ENCODE peak calls at places on chromosomes 6 and 20, in five cellular contexts. Y, H, T, D and E are unnamed samples.

GRCh38 chr20:48813930-48814546 is 13.8 kb downstream of the PREX1 start:
- DNase-seq in Y (no peak), T (no peak), H (no peak), D (no peak), E (no peak)

GRCh38 chr6:24448828-24449525 is 40.4 kb downstream of the GPLD1 start:
- DNase-seq in D (no peak), T (no peak), H (no peak), Y (peak), E (no peak)

GRCh38 chr20:50464026-50464724 is 46.0 kb upstream of the PTPN1 start:
- DNase-seq in Y (peak), D (peak), T (peak), H (peak), E (no peak)

GRCh38 chr6:46781478-46782378 is 11.5 kb upstream of the MEP1A start:
- DNase-seq in H (no peak), T (peak), Y (peak), D (peak), E (peak)

GRCh38 chr20:50222568-50223320 is 32.1 kb downstream of the CEBPB start:
- DNase-seq in Y (no peak), T (no peak), H (no peak), D (no peak), E (no peak)

GRCh38 chr6:135030056-135030473 is 24.6 kb downstream of the HBS1L start:
- DNase-seq in H (no peak), T (no peak), D (no peak), Y (no peak), E (no peak)

GRCh38 chr6:128806274-128806673 is 76.7 kb upstream of the LAMA2 start:
- DNase-seq in D (no peak), H (peak), T (peak), Y (peak), E (no peak)

GRCh38 chr20:638579-638978 is 14.4 kb downstream of the SRXN1 start:
- DNase-seq in Y (no peak), D (no peak), T (no peak), H (no peak), E (no peak)

GRCh38 chr20:52992632-52993031 is 20.5 kb downstream of the TSHZ2 start:
- DNase-seq in T (no peak), D (peak), Y (no peak), H (no peak), E (no peak)

GRCh38 chr6:146950351-146950835 is 253.8 kb upstream of the STXBP5 start:
- DNase-seq in T (peak), Y (peak), D (no peak), H (no peak), E (no peak)

DNA sequence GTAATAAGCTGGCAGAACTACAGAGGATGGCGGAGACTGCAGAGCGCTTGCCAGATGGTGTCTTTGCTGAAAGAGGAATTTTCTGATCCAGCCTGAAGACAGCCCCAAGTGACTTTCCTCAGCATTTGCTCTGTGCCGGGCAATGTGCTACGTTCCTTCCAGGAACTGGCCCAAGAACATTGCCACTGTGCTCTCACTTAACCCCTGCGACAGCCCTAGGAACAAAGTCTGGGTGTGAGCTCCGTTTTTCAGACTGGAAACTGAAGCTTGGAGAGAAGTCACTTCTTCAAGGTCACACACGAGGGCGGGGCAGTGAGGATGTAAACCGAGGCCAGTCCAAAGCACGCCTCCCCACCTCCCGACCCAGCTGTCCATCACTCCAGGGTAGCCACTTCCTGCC is 22.2 kb upstream of the BMP7 start:
- DNase-seq in H (no peak), D (no peak), T (no peak), Y (no peak), E (no peak)
- TF ChIP-seq CTCF in H (no peak), D (no peak), T (no peak), Y (no peak), E (no peak)

GRCh38 chr6:79544299-79544927 is 7.2 kb upstream of the LCA5 start:
- DNase-seq in T (peak), H (no peak), Y (no peak), D (peak), E (no peak)
- H3K4me3 ChIP-seq in T (peak), H (no peak), Y (no peak), D (peak), E (no peak)

DNA sequence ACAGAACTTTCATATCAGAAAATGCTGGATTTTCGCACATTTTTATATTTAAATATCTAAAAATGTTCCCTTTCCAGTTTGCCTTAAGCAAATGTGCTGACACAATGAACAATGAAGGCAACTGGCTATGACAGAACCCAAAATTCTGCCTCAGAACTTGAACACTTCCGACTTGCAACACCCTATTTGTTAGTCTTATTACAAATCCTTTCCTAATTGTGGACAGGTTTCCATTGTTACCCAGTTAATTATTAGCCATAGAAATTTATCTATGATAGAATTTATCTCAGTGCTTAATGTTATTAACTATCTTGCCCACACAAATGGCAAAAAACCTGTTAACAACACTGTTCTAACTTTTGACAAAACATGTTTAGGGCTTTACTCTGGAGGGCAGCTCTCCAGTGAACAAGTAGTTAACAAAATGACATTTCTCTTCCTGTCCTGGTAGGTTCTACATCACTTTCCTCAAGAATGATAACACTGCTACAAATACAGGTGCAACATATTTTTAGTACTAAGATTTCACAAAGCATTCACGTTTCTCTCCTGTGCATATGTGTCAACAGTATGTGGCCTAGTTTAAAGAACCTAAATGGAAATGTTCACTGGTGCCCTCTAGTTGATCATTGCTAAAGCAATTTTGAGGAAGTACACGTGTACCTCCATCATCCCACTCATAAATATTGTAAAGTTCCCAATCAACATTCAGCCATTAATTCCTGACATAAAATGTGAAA is 58.4 kb downstream of the HIVEP2 start:
- DNase-seq in H (no peak), D (peak), Y (peak), T (peak), E (no peak)
- TF ChIP-seq CTCF in H (no peak), D (peak), Y (peak), T (peak), E (peak)

GRCh38 chr20:20366896-20367680 is 816 bp upstream of the INSM1 start:
- DNase-seq in D (no peak), H (no peak), T (no peak), Y (no peak), E (no peak)

GRCh38 chr20:20367681-20368413 is at the start of gene INSM1:
- DNase-seq in T (no peak), D (no peak), H (no peak), Y (no peak), E (no peak)

GRCh38 chr20:20369353-20370086 is 1.6 kb downstream of the INSM1 start:
- DNase-seq in D (no peak), Y (peak), H (no peak), T (no peak), E (no peak)

GRCh38 chr20:20370087-20370575 is 2.2 kb downstream of the INSM1 start:
- DNase-seq in H (no peak), D (no peak), T (no peak), Y (no peak), E (no peak)

GRCh38 chr20:20368414-20369352 is 779 bp downstream of the INSM1 start:
- DNase-seq in D (no peak), T (no peak), Y (no peak), H (no peak), E (no peak)
- H3K4me3 ChIP-seq in D (no peak), T (no peak), Y (no peak), H (no peak), E (no peak)

GRCh38 chr6:74870403-74870802 is 335.4 kb downstream of the COL12A1 start:
- DNase-seq in H (no peak), Y (no peak), D (peak), T (no peak), E (no peak)
- TF ChIP-seq CTCF in H (no peak), Y (no peak), D (peak), T (no peak), E (no peak)

GRCh38 chr6:16635291-16635809 is 125.9 kb downstream of the ATXN1 start:
- DNase-seq in T (no peak), H (no peak), D (no peak), Y (no peak), E (no peak)

GRCh38 chr6:16633961-16634360 is 127.3 kb downstream of the ATXN1 start:
- DNase-seq in D (no peak), Y (no peak), H (no peak), T (no peak), E (no peak)

GRCh38 chr6:16634855-16635254 is 126.4 kb downstream of the ATXN1 start:
- DNase-seq in T (no peak), Y (no peak), D (no peak), H (no peak), E (no peak)

GRCh38 chr6:16637635-16638034 is 123.6 kb downstream of the ATXN1 start:
- DNase-seq in D (peak), H (no peak), T (no peak), Y (no peak), E (no peak)

GRCh38 chr6:16635810-16636602 is 125.3 kb downstream of the ATXN1 start:
- DNase-seq in T (peak), Y (peak), H (no peak), D (peak), E (peak)
- H3K4me3 ChIP-seq in T (no peak), Y (no peak), H (no peak), D (no peak), E (no peak)